ENCODE peak calls at places on chromosomes 5 and 9, in ten cellular contexts. K, Q, B, E, F, C, S, J, A and N are unnamed samples.

GRCh38 chr5:127447822-127448221 is 69.6 kb upstream of the PRRC1 start:
- DNase-seq in K (no peak), Q (no peak), B (no peak), E (no peak), F (no peak), C (no peak), S (no peak), J (no peak), A (no peak), N (no peak)

GRCh38 chr5:91076138-91076537 is 307.0 kb downstream of the ARRDC3 start:
- DNase-seq in K (no peak), Q (no peak), B (no peak), E (no peak), F (no peak), C (no peak), S (no peak), J (no peak), A (no peak), N (no peak)

GRCh38 chr9:5231212-5231611 is at the start of gene INSL4:
- DNase-seq in K (no peak), Q (no peak), B (no peak), E (no peak), F (no peak), C (no peak), S (no peak), J (no peak), A (no peak), N (no peak)

GRCh38 chr5:106418196-106418595 is 1252.5 kb downstream of the EFNA5 start:
- DNase-seq in K (no peak), Q (no peak), B (no peak), E (no peak), F (no peak), C (no peak), S (no peak), J (no peak), A (no peak), N (no peak)

GRCh38 chr5:56301041-56301440 is 67.9 kb upstream of the ANKRD55 start:
- DNase-seq in K (no peak), Q (no peak), B (no peak), E (no peak), F (no peak), C (no peak), S (no peak), J (no peak), A (no peak), N (no peak)

GRCh38 chr5:159764283-159764927 is 151.9 kb upstream of the ADRA1B start:
- DNase-seq in K (no peak), Q (no peak), B (no peak), E (no peak), F (no peak), C (no peak), S (no peak), J (no peak), A (no peak), N (no peak)

GRCh38 chr9:70883056-70883455 is 238.4 kb downstream of the TRPM3 start:
- DNase-seq in K (no peak), Q (no peak), B (no peak), E (no peak), F (no peak), C (no peak), S (no peak), J (no peak), A (no peak), N (no peak)

GRCh38 chr5:59418766-59419165 is 474.8 kb downstream of the PDE4D start:
- DNase-seq in K (no peak), Q (no peak), B (no peak), E (no peak), F (no peak), C (no peak), S (no peak), J (no peak), A (peak; percentile 17), N (no peak)

GRCh38 chr9:95809686-95810085 is 65.8 kb upstream of the ERCC6L2 start:
- DNase-seq in K (no peak), Q (no peak), B (no peak), E (no peak), F (no peak), C (no peak), S (no peak), J (no peak), A (no peak), N (no peak)

GRCh38 chr5:125126050-125126449 is 379.6 kb upstream of the ZNF608 start:
- DNase-seq in K (no peak), Q (no peak), B (no peak), E (no peak), F (no peak), C (no peak), S (no peak), J (no peak), A (no peak), N (no peak)

GRCh38 chr9:133006731-133007352 is 24.0 kb upstream of the GTF3C5 start:
- DNase-seq in K (no peak), Q (no peak), B (no peak), E (no peak), F (no peak), C (no peak), S (no peak), J (no peak), A (no peak), N (peak; percentile 10)

GRCh38 chr5:149611327-149611726 is 30.0 kb downstream of the ARHGEF37 start:
- DNase-seq in K (no peak), Q (no peak), B (no peak), E (peak; percentile 66), F (peak; percentile 76), C (no peak), S (no peak), J (no peak), A (peak; percentile 79), N (no peak)

GRCh38 chr9:137373611-137373980 is 49.4 kb downstream of the EXD3 start:
- DNase-seq in K (no peak), Q (no peak), B (no peak), E (no peak), F (peak; percentile 48), C (no peak), S (no peak), J (no peak), A (no peak), N (no peak)

GRCh38 chr5:179802950-179803562 is 3.6 kb downstream of the MGAT4B start:
- DNase-seq in K (no peak), Q (no peak), B (no peak), E (no peak), F (peak; percentile 65), C (no peak), S (no peak), J (no peak), A (no peak), N (no peak)

DNA sequence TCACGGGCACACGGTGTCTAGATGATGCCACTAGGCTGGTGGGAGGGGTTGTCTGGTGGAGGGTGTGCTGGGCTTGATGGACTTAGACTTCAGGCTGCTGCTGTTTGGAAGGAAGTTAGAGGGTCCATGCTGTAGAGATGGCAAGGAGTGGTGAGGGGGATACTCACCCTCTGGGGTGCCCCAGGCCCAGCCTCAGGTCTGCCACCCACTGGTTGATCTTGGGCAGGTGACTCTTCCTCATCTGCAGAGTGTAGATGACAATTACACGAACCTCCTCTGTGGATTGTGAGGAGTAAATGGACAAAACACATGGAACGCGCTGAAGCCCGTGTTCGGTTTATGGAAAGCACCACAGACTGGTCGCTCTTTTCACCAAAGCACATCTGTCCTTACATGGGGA is 58.1 kb downstream of the ZNF618 start:
- DNase-seq in K (no peak), Q (no peak), B (peak; percentile 17), E (no peak), F (no peak), C (no peak), S (no peak), J (no peak), A (no peak), N (no peak)
- TF ChIP-seq CTCF in K (peak; percentile 46), Q (no peak), B (no peak), E (no peak), F (no peak), C (no peak), S (no peak), J (no peak), A (no peak), N (no peak)

DNA sequence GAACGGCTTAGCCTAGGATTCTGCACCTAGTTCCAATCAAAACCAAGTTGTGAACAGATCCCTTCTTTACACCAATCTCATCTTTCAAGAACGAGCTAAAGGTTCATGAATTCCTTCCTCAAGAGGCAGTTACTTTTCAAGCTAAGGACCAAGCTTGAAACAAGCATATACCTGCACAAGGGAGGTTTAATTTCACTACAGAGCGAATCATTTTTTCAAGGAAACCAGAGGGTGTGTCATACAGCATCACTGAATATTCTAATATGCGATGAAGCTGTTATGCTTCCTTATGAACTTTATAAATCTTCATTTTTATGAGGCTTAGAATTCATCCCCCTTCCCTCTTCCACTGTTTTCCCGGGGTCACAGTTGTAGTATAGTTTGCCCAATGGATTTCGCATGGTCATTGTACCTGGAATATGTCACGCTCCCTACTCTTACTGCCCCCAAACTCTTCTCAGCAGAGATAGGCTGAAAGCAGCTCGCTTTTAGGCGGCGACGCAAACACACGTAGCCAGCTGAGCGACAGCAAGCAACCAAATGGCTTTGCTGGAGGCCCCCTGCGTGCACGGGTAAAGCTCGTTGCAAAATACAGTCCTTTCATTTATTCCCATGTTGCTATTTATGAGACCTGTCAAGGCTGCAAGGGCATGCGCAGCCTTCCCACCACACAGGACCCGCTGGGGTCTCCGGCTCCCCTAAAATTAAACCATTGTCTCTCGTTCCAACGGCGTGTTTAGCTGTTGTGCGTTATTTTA is 832 bp downstream of the LMBRD2 start:
- DNase-seq in K (no peak), Q (peak; percentile 22), B (peak; percentile 36), E (peak; percentile 62), F (no peak), C (peak; percentile 19), S (peak; percentile 57), J (no peak), A (peak; percentile 36), N (no peak)
- TF ChIP-seq POLR2AphosphoS5 in K (peak; percentile 60), Q (no peak), B (no peak), E (peak; percentile 58), F (no peak), C (no peak), S (no peak), J (peak; percentile 45), A (no peak), N (no peak)

GRCh38 chr5:55176176-55176818 is 3.3 kb upstream of the CDC20B start:
- DNase-seq in K (no peak), Q (no peak), B (peak; percentile 73), E (peak; percentile 34), F (no peak), C (no peak), S (peak; percentile 71), J (no peak), A (peak; percentile 83), N (no peak)
- TF ChIP-seq CTCF in K (peak; percentile 7), Q (no peak), B (peak; percentile 56), E (peak; percentile 22), F (no peak), C (no peak), S (no peak), J (no peak), A (peak; percentile 32), N (no peak)

DNA sequence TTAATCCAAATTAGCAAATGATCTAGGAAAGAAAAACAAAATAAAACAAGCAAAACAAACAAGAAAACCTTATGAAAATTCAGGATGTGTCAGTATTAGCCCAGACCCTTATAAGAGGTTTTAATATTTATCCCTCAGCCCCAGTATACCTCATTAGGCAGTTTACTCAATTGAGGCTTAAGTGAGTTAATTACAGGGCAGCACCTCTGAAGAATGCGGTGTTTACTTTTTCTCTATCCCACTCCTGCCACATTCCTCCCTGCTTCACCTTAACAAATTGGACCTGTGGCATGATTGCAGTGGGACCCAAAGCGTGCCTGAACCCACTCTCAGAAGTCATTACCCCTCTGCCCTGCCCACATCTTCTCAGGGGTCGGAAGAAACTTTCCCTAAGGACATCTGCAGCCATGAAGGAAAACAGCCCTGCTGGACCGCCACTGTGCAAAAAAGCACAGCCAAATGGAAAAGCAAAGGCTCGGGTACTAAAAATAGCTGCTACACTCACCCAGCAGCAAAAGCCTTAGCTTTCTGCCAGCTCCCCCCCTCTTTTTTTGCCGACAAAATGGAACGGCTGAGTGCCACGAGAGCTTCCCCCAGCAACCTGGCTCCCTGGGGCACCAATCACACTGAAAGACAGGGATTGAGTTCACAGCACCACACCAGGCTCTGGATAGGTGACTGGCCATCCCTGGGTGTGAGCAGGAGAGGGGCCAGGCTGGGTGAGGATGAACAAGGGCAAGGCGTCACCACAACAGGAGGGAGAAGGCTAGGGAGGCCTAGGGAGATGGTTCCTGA is 66.9 kb downstream of the SIL1 start:
- DNase-seq in K (no peak), Q (no peak), B (peak; percentile 54), E (no peak), F (peak; percentile 83), C (no peak), S (no peak), J (no peak), A (peak; percentile 9), N (no peak)
- TF ChIP-seq POLR2AphosphoS5 in K (no peak), Q (no peak), B (no peak), E (no peak), F (no peak), C (no peak), S (no peak), J (no peak), A (peak; percentile 7), N (no peak)